ENCODE peak calls at places on chromosome 6, in five cellular contexts. U is H9, V is mesenchymal stem cell, N is IMR-90, M is H1. O is an unnamed sample.

GRCh38 chr6:53986165-53986720 is 125.0 kb upstream of the MLIP start:
- DNase-seq in V (peak), M (no peak), U (no peak), N (peak), O (peak)

GRCh38 chr6:95117236-95117635 is 460.1 kb upstream of the MANEA start:
- DNase-seq in V (no peak), N (no peak), U (no peak), M (no peak), O (no peak)

GRCh38 chr6:156279306-156279969 is 497.7 kb upstream of the ARID1B start:
- DNase-seq in M (no peak), U (no peak), V (peak), N (no peak), O (no peak)

GRCh38 chr6:30754631-30755030 is 10.3 kb upstream of the IER3 start:
- DNase-seq in V (peak), N (peak), U (no peak), M (no peak), O (no peak)

GRCh38 chr6:155604991-155605390 is 149.4 kb upstream of the NOX3 start:
- DNase-seq in M (no peak), U (no peak), V (peak), N (peak), O (no peak)

GRCh38 chr6:10205120-10205519 is 209.8 kb downstream of the TFAP2A start:
- DNase-seq in U (no peak), V (no peak), N (no peak), M (no peak), O (no peak)

GRCh38 chr6:128932061-128932460 is 49.1 kb downstream of the LAMA2 start:
- DNase-seq in V (peak), M (no peak), N (peak), U (no peak), O (no peak)

GRCh38 chr6:64081459-64081858 is 445.9 kb downstream of the PHF3 start:
- DNase-seq in U (no peak), V (peak), M (no peak), N (peak), O (no peak)

GRCh38 chr6:117976030-117976651 is 69.1 kb downstream of the SLC35F1 start:
- DNase-seq in M (no peak), N (peak), V (peak), U (no peak), O (peak)

GRCh38 chr6:158005626-158006180 is 24.0 kb downstream of the SYNJ2 start:
- DNase-seq in M (no peak), U (no peak), V (no peak), N (no peak), O (no peak)

GRCh38 chr6:138404666-138405337 is 779 bp downstream of the HEBP2 start:
- DNase-seq in M (peak), U (no peak), V (peak), N (no peak), O (no peak)

GRCh38 chr6:24469829-24470228 is 19.5 kb downstream of the GPLD1 start:
- DNase-seq in N (no peak), V (no peak), M (no peak), U (no peak), O (no peak)

GRCh38 chr6:134553941-134554340 is 236.0 kb upstream of the SGK1 start:
- DNase-seq in U (no peak), V (no peak), N (peak), M (no peak), O (no peak)

GRCh38 chr6:11772109-11772830 is 6.3 kb downstream of the ADTRP start:
- DNase-seq in U (no peak), N (peak), M (no peak), V (peak), O (no peak)

GRCh38 chr6:5525209-5525608 is 263.9 kb downstream of the FARS2 start:
- DNase-seq in U (no peak), V (peak), N (peak), M (no peak), O (no peak)

GRCh38 chr6:34953084-34954025 is 64.3 kb downstream of the ANKS1A start:
- DNase-seq in V (peak), M (no peak), U (no peak), N (peak), O (no peak)

GRCh38 chr6:44527191-44527960 is 139.9 kb downstream of the CDC5L start:
- DNase-seq in N (no peak), M (no peak), U (peak), V (no peak), O (no peak)

GRCh38 chr6:104718672-104719071 is 141.0 kb downstream of the HACE1 start:
- DNase-seq in N (no peak), V (no peak), U (no peak), M (no peak), O (no peak)

GRCh38 chr6:150413768-150414167 is 45.0 kb downstream of the IYD start:
- DNase-seq in M (no peak), V (no peak), U (no peak), N (no peak), O (no peak)

GRCh38 chr6:150806790-150807189 is 58.7 kb upstream of the MTHFD1L start:
- DNase-seq in V (no peak), N (no peak), M (no peak), U (no peak), O (no peak)

GRCh38 chr6:69953491-69953890 is 87.1 kb downstream of the COL19A1 start:
- DNase-seq in U (no peak), N (no peak), V (no peak), M (no peak), O (no peak)

GRCh38 chr6:64489760-64490159 is 854.2 kb downstream of the PHF3 start:
- DNase-seq in M (no peak), V (no peak), N (no peak), U (no peak), O (no peak)

GRCh38 chr6:88588938-88589337 is 374.5 kb downstream of the RNGTT start:
- DNase-seq in N (no peak), U (no peak), M (no peak), V (no peak), O (no peak)

GRCh38 chr6:14925627-14926026 is 320.2 kb upstream of the JARID2 start:
- DNase-seq in M (no peak), N (peak), V (no peak), U (no peak), O (no peak)

GRCh38 chr6:45843848-45844521 is 171.7 kb downstream of the CLIC5 start:
- DNase-seq in M (no peak), U (no peak), V (no peak), N (no peak), O (no peak)

GRCh38 chr6:159759645-159760044 is 2.2 kb upstream of the ACAT2 start:
- DNase-seq in M (no peak), V (no peak), U (no peak), N (no peak), O (no peak)

GRCh38 chr6:149896491-149896890 is 1.4 kb downstream of the RAET1E start:
- DNase-seq in N (peak), V (peak), M (no peak), U (no peak), O (no peak)

GRCh38 chr6:30615958-30616810 is 859 bp downstream of the PPP1R10 start:
- DNase-seq in M (no peak), N (no peak), V (peak), U (peak), O (peak)

GRCh38 chr6:157235600-157236039 is 87.7 kb downstream of the TMEM242 start:
- DNase-seq in U (peak), N (peak), V (peak), M (no peak), O (peak)

GRCh38 chr6:41047745-41048742 is 5.0 kb upstream of the APOBEC2 start:
- DNase-seq in M (no peak), V (no peak), U (no peak), N (no peak), O (no peak)
- H4K91ac ChIP-seq in M (no peak), V (no peak), U (no peak), N (no peak), O (no peak)

DNA sequence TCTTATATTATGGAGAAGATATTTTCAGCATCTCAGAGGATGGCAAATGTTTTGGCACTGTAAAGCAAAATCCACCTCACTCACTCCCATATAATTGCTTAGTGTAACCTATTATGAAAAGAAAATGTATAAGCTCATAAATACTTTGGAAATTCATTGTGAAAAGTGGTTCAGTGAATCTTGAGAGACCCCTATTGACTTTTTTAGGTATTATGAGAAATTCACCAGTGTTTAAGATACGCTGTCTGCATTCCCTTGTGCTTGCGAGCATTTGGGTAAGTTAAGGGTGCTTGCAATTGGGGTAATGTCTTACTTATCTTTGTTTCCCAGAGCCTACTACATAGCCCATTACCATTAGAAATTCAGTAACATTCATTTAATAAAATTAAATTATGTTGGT is 66.3 kb upstream of the BMP5 start:
- DNase-seq in M (no peak), V (no peak), U (no peak), N (peak), O (no peak)
- H4K91ac ChIP-seq in M (no peak), V (no peak), U (no peak), N (no peak), O (no peak)

GRCh38 chr6:111481836-111482235 is 1.2 kb downstream of the REV3L start:
- DNase-seq in M (no peak), N (peak), V (peak), U (no peak), O (no peak)
- H4K91ac ChIP-seq in M (no peak), N (peak), V (no peak), U (no peak), O (no peak)

GRCh38 chr6:13710552-13711383 is 867 bp downstream of the RANBP9 start:
- DNase-seq in V (peak), M (peak), N (no peak), U (peak), O (peak)
- H4K91ac ChIP-seq in V (peak), M (no peak), N (no peak), U (no peak), O (no peak)

DNA sequence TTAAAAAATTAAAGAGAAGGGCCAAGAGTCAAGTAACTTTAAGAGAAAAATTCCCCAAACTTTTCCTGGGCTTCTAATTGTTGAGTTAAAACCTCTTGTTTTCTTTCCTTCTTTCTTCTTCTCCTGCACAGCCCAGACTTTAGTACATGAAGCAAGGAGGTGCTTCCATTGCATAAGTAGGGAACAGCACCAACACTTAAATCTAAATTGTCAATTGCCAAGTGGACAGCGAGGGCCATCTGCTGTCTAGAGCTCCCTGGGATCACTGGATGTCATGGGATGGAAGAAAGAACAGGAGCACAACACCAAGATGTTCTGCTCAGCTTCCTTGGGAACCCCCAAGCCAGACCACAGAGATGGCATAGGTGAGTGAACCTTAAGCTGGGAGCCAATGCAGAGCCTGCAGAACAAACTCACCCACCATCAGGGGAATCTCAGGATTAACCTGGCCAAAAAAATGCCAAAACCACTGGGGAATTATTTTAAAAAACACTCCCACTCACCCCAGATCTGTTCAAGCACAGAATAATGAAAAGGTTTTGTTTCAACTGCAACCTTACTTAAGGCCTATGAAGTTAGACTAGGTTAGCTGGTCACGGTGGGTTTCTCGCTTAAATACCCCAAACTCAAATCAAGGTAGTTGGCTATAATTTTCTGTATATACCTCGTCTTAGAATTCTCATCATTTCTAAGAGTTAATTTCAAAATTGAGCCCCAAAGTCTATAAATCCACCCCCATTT is 67.8 kb downstream of the TNFRSF21 start:
- DNase-seq in U (no peak), M (no peak), N (no peak), V (peak), O (no peak)
- H4K91ac ChIP-seq in U (no peak), M (no peak), N (peak), V (peak), O (no peak)

GRCh38 chr6:36120539-36120938 is 9.8 kb upstream of the MAPK13 start:
- DNase-seq in N (no peak), V (no peak), U (no peak), M (no peak), O (no peak)

GRCh38 chr6:36121752-36122494 is 8.4 kb upstream of the MAPK13 start:
- DNase-seq in N (no peak), U (no peak), M (no peak), V (no peak), O (no peak)

GRCh38 chr6:36119927-36120477 is 10.3 kb upstream of the MAPK13 start:
- DNase-seq in V (no peak), M (no peak), U (no peak), N (no peak), O (no peak)

GRCh38 chr6:36122495-36123269 is 7.6 kb upstream of the MAPK13 start:
- DNase-seq in U (no peak), V (no peak), M (no peak), N (no peak), O (no peak)

GRCh38 chr6:36120979-36121706 is 9.2 kb upstream of the MAPK13 start:
- DNase-seq in V (peak), N (no peak), U (no peak), M (no peak), O (no peak)
- H4K91ac ChIP-seq in V (peak), N (no peak), U (no peak), M (no peak), O (no peak)

GRCh38 chr6:27556406-27556805 is 83.5 kb upstream of the ZNF184 start:
- DNase-seq in M (no peak), N (no peak), U (no peak), V (no peak), O (no peak)
- H4K91ac ChIP-seq in M (no peak), N (no peak), U (no peak), V (no peak), O (no peak)